ENCODE peak calls at places on chromosome 14, in four cellular contexts. One of them, this sample, is unnamed.

GRCh38 chr14:59394268-59394667 is 70.9 kb downstream of the GPR135 start:
- DNase-seq in mesendoderm: no peak
- DNase-seq in H9: no peak
- DNase-seq in H1: no peak
- DNase-seq in this sample: no peak

GRCh38 chr14:77520626-77521025 is 22.0 kb upstream of the ISM2 start:
- DNase-seq in mesendoderm: no peak
- DNase-seq in H9: no peak
- DNase-seq in H1: no peak
- DNase-seq in this sample: no peak

GRCh38 chr14:93712838-93713724 is 75.2 kb downstream of the PRIMA1 start:
- DNase-seq in mesendoderm: no peak
- DNase-seq in H9: no peak
- DNase-seq in H1: peak
- DNase-seq in this sample: peak

GRCh38 chr14:75247286-75247922 is 31.2 kb upstream of the FOS start:
- DNase-seq in mesendoderm: no peak
- DNase-seq in H9: no peak
- DNase-seq in H1: no peak
- DNase-seq in this sample: no peak

GRCh38 chr14:100143523-100143922 is 15.9 kb downstream of the DEGS2 start:
- DNase-seq in mesendoderm: no peak
- DNase-seq in H9: no peak
- DNase-seq in H1: no peak
- DNase-seq in this sample: no peak

GRCh38 chr14:67566908-67567307 is 33.2 kb downstream of the PIGH start:
- DNase-seq in mesendoderm: peak
- DNase-seq in H9: no peak
- DNase-seq in H1: no peak
- DNase-seq in this sample: no peak

GRCh38 chr14:70791971-70792370 is 17.3 kb downstream of the MAP3K9 start:
- DNase-seq in mesendoderm: no peak
- DNase-seq in H9: no peak
- DNase-seq in H1: no peak
- DNase-seq in this sample: no peak

GRCh38 chr14:55170526-55170925 is 20.9 kb downstream of the DLGAP5 start:
- DNase-seq in mesendoderm: no peak
- DNase-seq in H9: no peak
- DNase-seq in H1: no peak
- DNase-seq in this sample: no peak

GRCh38 chr14:59249029-59249428 is 60.6 kb downstream of the DAAM1 start:
- DNase-seq in mesendoderm: peak
- DNase-seq in H9: no peak
- DNase-seq in H1: no peak
- DNase-seq in this sample: no peak

GRCh38 chr14:82951171-82951570 is 1417.5 kb upstream of the SEL1L start:
- DNase-seq in mesendoderm: no peak
- DNase-seq in H9: peak
- DNase-seq in H1: no peak
- DNase-seq in this sample: no peak

GRCh38 chr14:68692216-68692615 is 100.7 kb downstream of the ZFP36L1 start:
- DNase-seq in mesendoderm: no peak
- DNase-seq in H9: no peak
- DNase-seq in H1: no peak
- DNase-seq in this sample: no peak

GRCh38 chr14:63163306-63163705 is 40.9 kb upstream of the RHOJ start:
- DNase-seq in mesendoderm: no peak
- DNase-seq in H9: no peak
- DNase-seq in H1: no peak
- DNase-seq in this sample: no peak
- H2BK120ac ChIP-seq in mesendoderm: no peak
- H2BK120ac ChIP-seq in H9: no peak
- H2BK120ac ChIP-seq in H1: no peak
- H2BK120ac ChIP-seq in this sample: no peak

DNA sequence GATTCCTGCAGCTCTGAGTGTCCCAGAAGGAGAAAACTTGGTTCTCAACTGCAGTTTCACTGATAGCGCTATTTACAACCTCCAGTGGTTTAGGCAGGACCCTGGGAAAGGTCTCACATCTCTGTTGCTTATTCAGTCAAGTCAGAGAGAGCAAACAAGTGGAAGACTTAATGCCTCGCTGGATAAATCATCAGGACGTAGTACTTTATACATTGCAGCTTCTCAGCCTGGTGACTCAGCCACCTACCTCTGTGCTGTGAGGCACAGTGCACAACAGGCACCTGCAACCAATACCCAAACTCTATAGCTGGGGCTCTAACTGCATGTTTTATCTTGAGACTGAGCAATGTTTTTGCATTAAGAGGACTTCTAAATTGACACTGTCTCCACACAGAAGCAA is 379.2 kb upstream of the OR4E1 start:
- DNase-seq in mesendoderm: no peak
- DNase-seq in H9: no peak
- DNase-seq in H1: no peak
- DNase-seq in this sample: no peak
- H3K56ac ChIP-seq in mesendoderm: no peak
- H3K56ac ChIP-seq in H9: no peak
- H3K56ac ChIP-seq in H1: no peak
- H3K56ac ChIP-seq in this sample: no peak

GRCh38 chr14:92041203-92041602 is 1.3 kb upstream of the TRIP11 start:
- DNase-seq in mesendoderm: peak
- DNase-seq in H9: no peak
- DNase-seq in H1: no peak
- DNase-seq in this sample: no peak

GRCh38 chr14:92039720-92040430 is at the start of gene TRIP11:
- DNase-seq in mesendoderm: peak
- DNase-seq in H9: peak
- DNase-seq in H1: peak
- DNase-seq in this sample: peak

GRCh38 chr14:92040431-92041040 is 677 bp upstream of the TRIP11 start:
- DNase-seq in mesendoderm: peak
- DNase-seq in H9: no peak
- DNase-seq in H1: no peak
- DNase-seq in this sample: peak

GRCh38 chr14:92037989-92038388 is 1.9 kb downstream of the TRIP11 start:
- DNase-seq in mesendoderm: no peak
- DNase-seq in H9: no peak
- DNase-seq in H1: no peak
- DNase-seq in this sample: peak

DNA sequence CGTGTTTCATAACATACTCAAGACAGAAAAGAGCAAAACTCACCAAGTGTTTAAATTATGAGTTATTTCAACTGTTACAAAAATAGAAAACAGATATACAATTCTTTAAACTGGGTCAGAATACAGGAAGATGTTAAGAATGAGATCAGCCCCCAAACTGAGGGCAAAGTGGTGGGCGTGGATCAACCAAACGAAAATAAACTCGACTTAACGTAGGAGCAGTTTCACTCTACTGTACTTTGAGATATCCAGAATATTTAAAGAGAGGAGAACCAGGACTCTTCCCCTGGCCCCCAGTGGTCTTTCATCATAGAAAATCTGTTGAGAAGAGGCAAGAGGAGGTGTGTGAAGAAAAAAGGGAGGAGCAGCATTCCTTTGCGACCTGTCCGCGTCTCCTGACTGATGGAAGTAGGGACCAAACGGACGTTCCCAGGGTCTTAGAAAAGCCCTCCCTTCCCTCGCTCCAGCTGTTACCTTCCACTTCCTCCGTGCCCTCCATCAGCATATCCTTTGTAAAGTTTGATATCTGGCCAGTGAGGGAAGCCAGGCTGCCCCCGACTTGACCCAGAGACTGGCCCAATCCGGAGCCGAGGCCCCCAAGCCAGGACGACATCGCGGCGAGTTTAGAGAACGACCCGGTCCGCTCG is 663 bp downstream of the TRIP11 start:
- DNase-seq in mesendoderm: peak
- DNase-seq in H9: peak
- DNase-seq in H1: peak
- DNase-seq in this sample: peak
- H2BK120ac ChIP-seq in mesendoderm: no peak
- H2BK120ac ChIP-seq in H9: peak
- H2BK120ac ChIP-seq in H1: no peak
- H2BK120ac ChIP-seq in this sample: peak

DNA sequence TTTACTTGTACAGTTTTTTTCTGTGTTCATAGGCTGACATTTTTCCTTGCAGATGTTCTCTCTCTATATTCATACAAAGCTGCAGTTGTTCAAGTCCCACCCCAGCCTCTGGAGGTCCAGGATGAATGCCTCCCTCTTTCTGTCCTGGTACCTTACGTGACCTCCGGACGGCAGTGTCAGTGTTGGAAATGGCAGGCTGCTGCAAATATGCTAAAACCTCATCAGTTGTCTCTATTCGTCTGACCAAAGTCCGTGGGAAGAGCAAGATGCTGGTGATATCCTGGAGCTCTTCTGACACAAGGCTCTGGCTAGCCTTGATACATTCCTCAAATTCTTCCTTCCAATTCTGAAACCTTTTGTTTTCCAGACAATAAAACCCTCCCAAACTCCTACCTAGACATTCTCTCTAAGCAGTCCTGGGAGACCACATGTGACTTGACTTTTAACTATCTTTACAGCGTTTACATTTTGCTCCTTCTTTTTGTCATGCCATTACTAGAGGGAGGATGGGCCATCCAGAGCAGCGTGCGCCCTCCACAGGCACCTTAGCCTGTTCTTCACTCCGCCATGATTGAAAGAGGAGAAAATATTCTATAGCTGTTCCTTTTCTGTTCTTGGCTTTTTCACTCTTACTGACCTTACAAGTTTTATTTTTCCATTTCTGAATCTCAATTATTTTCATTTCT is 143.6 kb downstream of the RGS6 start:
- DNase-seq in mesendoderm: peak
- DNase-seq in H9: peak
- DNase-seq in H1: no peak
- DNase-seq in this sample: no peak
- H3K56ac ChIP-seq in mesendoderm: no peak
- H3K56ac ChIP-seq in H9: no peak
- H3K56ac ChIP-seq in H1: no peak
- H3K56ac ChIP-seq in this sample: no peak

DNA sequence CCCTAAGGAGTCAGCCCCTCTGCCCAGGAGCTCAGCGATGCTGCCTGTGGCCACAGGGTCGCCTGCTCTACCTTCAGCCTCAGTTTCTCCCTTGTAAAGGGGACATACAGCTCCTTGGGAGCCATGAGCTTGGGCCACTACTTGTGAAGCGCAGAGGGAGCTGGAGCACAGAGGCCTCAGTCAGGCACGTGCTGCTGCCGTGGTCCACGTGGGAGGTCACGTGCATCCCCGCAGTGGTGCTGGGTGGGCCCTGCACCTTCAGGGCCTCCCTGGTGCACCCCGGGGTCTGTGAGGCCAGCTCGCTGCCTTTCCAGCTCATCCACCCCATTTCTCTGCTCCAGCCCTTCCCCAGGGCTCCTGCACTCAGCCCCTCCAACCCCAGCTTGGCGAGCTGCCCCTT is 10.9 kb upstream of the C14orf180 start:
- DNase-seq in mesendoderm: no peak
- DNase-seq in H9: no peak
- DNase-seq in H1: no peak
- DNase-seq in this sample: no peak
- H2BK120ac ChIP-seq in mesendoderm: no peak
- H2BK120ac ChIP-seq in H9: no peak
- H2BK120ac ChIP-seq in H1: no peak
- H2BK120ac ChIP-seq in this sample: no peak

GRCh38 chr14:36747411-36748184 is 85.9 kb downstream of the PAX9 start:
- DNase-seq in mesendoderm: peak
- DNase-seq in H9: no peak
- DNase-seq in H1: no peak
- DNase-seq in this sample: no peak
- H3K56ac ChIP-seq in mesendoderm: no peak
- H3K56ac ChIP-seq in H9: no peak
- H3K56ac ChIP-seq in H1: no peak
- H3K56ac ChIP-seq in this sample: no peak

GRCh38 chr14:21867541-21867940 is 193.9 kb upstream of the OR4E1 start:
- DNase-seq in mesendoderm: no peak
- DNase-seq in H9: no peak
- DNase-seq in H1: no peak
- DNase-seq in this sample: peak
- H2BK120ac ChIP-seq in mesendoderm: no peak
- H2BK120ac ChIP-seq in H9: no peak
- H2BK120ac ChIP-seq in H1: no peak
- H2BK120ac ChIP-seq in this sample: no peak

GRCh38 chr14:91891081-91891480 is 23.7 kb upstream of the TC2N start:
- DNase-seq in mesendoderm: no peak
- DNase-seq in H9: no peak
- DNase-seq in H1: no peak
- DNase-seq in this sample: no peak
- H3K56ac ChIP-seq in mesendoderm: no peak
- H3K56ac ChIP-seq in H9: no peak
- H3K56ac ChIP-seq in H1: no peak
- H3K56ac ChIP-seq in this sample: no peak

DNA sequence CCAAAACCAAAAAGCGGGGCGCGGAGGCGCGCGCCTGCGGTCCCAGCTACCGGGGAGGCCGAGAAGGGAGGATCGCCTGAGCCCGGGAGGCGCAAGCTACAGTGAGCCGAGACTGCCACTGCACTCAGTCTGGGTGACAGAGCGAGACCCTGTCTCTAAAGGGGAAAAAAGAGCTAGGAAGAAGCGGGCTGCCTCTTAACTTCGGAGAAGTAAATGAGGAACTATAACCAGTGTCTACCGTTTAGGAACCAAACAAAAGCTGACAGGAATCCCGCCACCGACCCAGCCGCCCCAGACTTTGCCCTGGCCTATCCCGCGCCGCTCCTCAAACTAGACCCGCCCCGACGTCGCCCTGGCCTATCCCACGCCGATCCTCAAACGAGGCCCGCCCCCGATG is 611 bp upstream of the SIVA1 start:
- DNase-seq in mesendoderm: no peak
- DNase-seq in H9: no peak
- DNase-seq in H1: no peak
- DNase-seq in this sample: no peak
- H2BK120ac ChIP-seq in mesendoderm: no peak
- H2BK120ac ChIP-seq in H9: no peak
- H2BK120ac ChIP-seq in H1: no peak
- H2BK120ac ChIP-seq in this sample: peak

DNA sequence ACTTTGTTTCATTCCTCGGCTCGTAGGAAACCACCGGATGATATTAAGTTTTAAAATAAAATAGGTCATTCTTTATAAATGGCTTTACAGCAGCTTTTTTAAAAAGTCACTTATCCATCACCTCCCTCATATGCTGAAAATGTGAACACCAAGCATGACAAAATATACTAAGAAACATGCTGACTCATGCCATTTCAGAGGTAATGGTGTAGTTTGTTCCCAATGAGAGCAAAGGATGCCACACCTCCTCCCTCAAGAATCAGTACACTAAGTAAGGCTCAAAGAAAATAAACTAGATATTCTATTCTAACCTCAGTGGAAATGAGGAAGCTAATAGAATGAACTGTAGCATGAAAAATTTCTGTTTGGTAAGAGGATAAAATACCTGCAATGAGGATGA is 5.5 kb upstream of the DIO2 start:
- DNase-seq in mesendoderm: no peak
- DNase-seq in H9: no peak
- DNase-seq in H1: no peak
- DNase-seq in this sample: peak
- H3K56ac ChIP-seq in mesendoderm: no peak
- H3K56ac ChIP-seq in H9: no peak
- H3K56ac ChIP-seq in H1: no peak
- H3K56ac ChIP-seq in this sample: no peak

This sample was measured in IMR-90.